ENCODE peak calls at places on chromosomes 2 and 18, in six cellular contexts. P is pancreas; K is CD8-positive, alpha-beta T cell; U is EL; E is iris pigment epithelial cell; N is stimulated activated CD4-positive, alpha-beta T cell treated with anti-CD3 and anti-CD28 coated beads, Interleukin-1b, Interleukin-23, amount 100 ng/mL, for 48 hours. C is an unnamed sample.

GRCh38 chr2:226673314-226673723 is 126.3 kb downstream of the IRS1 start:
- DNase-seq in E (peak; percentile 95), K (no peak), N (no peak), U (peak; percentile 95), P (no peak), C (peak; percentile 77)

GRCh38 chr2:65015731-65016130 is 26.5 kb downstream of the SLC1A4 start:
- DNase-seq in N (no peak), E (no peak), P (no peak), K (no peak), U (no peak), C (no peak)

GRCh38 chr2:172253190-172254052 is 150.7 kb upstream of the DLX2 start:
- DNase-seq in U (peak; percentile 99), E (peak; percentile 99), N (peak; percentile 71), P (no peak), K (peak; percentile 21), C (peak; percentile 99)

GRCh38 chr2:109494351-109494750 is 119.4 kb downstream of the SEPTIN10 start:
- DNase-seq in N (no peak), E (no peak), P (no peak), U (no peak), K (no peak), C (no peak)

GRCh38 chr18:63155169-63155852 is 164.3 kb downstream of the BCL2 start:
- DNase-seq in N (peak; percentile 88), K (peak; percentile 69), E (no peak), P (peak; percentile 81), U (no peak), C (no peak)

GRCh38 chr18:34710430-34711386 is 610 bp downstream of the DTNA start:
- DNase-seq in P (no peak), K (no peak), U (peak; percentile 27), E (peak; percentile 85), N (no peak), C (peak; percentile 63)

GRCh38 chr2:196233808-196234501 is 62.6 kb upstream of the STK17B start:
- DNase-seq in P (no peak), E (no peak), U (no peak), K (no peak), N (no peak), C (no peak)

GRCh38 chr18:6885992-6886823 is 156.7 kb downstream of the ARHGAP28 start:
- DNase-seq in U (peak; percentile 56), N (no peak), E (peak; percentile 43), K (no peak), P (no peak), C (peak; percentile 47)

GRCh38 chr18:48902023-48902855 is 48.5 kb downstream of the SMAD7 start:
- DNase-seq in N (no peak), U (peak; percentile 92), P (peak; percentile 95), K (no peak), E (peak; percentile 95), C (peak; percentile 73)

GRCh38 chr2:20496069-20496468 is 49.2 kb downstream of the RHOB start:
- DNase-seq in K (no peak), E (peak; percentile 31), P (no peak), U (peak; percentile 75), N (no peak), C (no peak)

GRCh38 chr2:19764998-19765397 is 136.8 kb downstream of the TTC32 start:
- DNase-seq in K (no peak), U (no peak), P (no peak), N (no peak), E (peak; percentile 80), C (no peak)

GRCh38 chr2:1641498-1641897 is 102.8 kb downstream of the PXDN start:
- DNase-seq in U (no peak), P (no peak), E (peak; percentile 58), K (no peak), N (no peak), C (no peak)

GRCh38 chr2:164388511-164388910 is 232.8 kb downstream of the GRB14 start:
- DNase-seq in U (peak; percentile 89), E (peak; percentile 84), P (no peak), N (no peak), K (no peak), C (peak; percentile 92)

GRCh38 chr18:63562284-63562683 is 20.1 kb downstream of the SERPINB12 start:
- DNase-seq in U (no peak), N (no peak), P (no peak), E (no peak), K (no peak), C (no peak)

GRCh38 chr18:62018034-62018760 is 125.4 kb upstream of the RNF152 start:
- DNase-seq in E (no peak), N (no peak), P (no peak), K (no peak), U (no peak), C (peak; percentile 45)

GRCh38 chr2:28398101-28398834 is 5.6 kb downstream of the FOSL2 start:
- DNase-seq in P (no peak), N (no peak), E (peak; percentile 80), U (peak; percentile 73), K (no peak), C (peak; percentile 67)

GRCh38 chr2:69483024-69483423 is 45.8 kb upstream of the NFU1 start:
- DNase-seq in N (no peak), U (no peak), E (no peak), P (no peak), K (no peak), C (no peak)

GRCh38 chr2:42567806-42568429 is 514 bp upstream of the MTA3 start:
- DNase-seq in U (peak; percentile 28), P (peak; percentile 69), K (no peak), E (peak; percentile 36), N (peak; percentile 1), C (peak; percentile 20)

GRCh38 chr2:205726506-205726905 is 44.2 kb downstream of the NRP2 start:
- DNase-seq in U (no peak), P (no peak), N (no peak), K (no peak), E (no peak), C (no peak)

GRCh38 chr2:166891727-166892126 is 3.4 kb downstream of the XIRP2 start:
- DNase-seq in U (no peak), K (no peak), P (no peak), E (no peak), N (no peak), C (no peak)

GRCh38 chr2:238021327-238021726 is 39.5 kb upstream of the SCLY start:
- DNase-seq in N (no peak), P (no peak), U (peak; percentile 57), E (peak; percentile 61), K (no peak), C (peak; percentile 22)

C was measured in HCEC 1CT.